ENCODE peak calls at places on chromosomes 4 and X, in eight cellular contexts. One of them, this sample, is unnamed.

GRCh38 chr4:110622841-110623709 is at the start of gene PITX2:
- DNase-seq in uterus: peak; percentile 36
- DNase-seq in PC-3: no peak
- DNase-seq in MCF 10A: peak; percentile 89
- DNase-seq in nephron progenitor cell: peak; percentile 99
- DNase-seq in right atrium auricular region: peak; percentile 66
- DNase-seq in suprapubic skin: peak; percentile 97
- DNase-seq in OCI-LY7: peak; percentile 89
- DNase-seq in this sample: peak; percentile 90

GRCh38 chr4:54498661-54499111 is 159.1 kb upstream of the KIT start:
- DNase-seq in uterus: no peak
- DNase-seq in PC-3: peak; percentile 90
- DNase-seq in MCF 10A: peak; percentile 86
- DNase-seq in nephron progenitor cell: peak; percentile 4
- DNase-seq in right atrium auricular region: no peak
- DNase-seq in suprapubic skin: no peak
- DNase-seq in OCI-LY7: no peak
- DNase-seq in this sample: no peak

GRCh38 chr4:54898941-54899340 is 226.5 kb downstream of the KDR start:
- DNase-seq in uterus: no peak
- DNase-seq in PC-3: no peak
- DNase-seq in MCF 10A: no peak
- DNase-seq in nephron progenitor cell: no peak
- DNase-seq in right atrium auricular region: no peak
- DNase-seq in suprapubic skin: no peak
- DNase-seq in OCI-LY7: no peak
- DNase-seq in this sample: no peak

GRCh38 chr4:48315728-48316630 is 25.4 kb upstream of the SLAIN2 start:
- DNase-seq in uterus: no peak
- DNase-seq in PC-3: peak; percentile 63
- DNase-seq in MCF 10A: peak; percentile 79
- DNase-seq in nephron progenitor cell: no peak
- DNase-seq in right atrium auricular region: no peak
- DNase-seq in suprapubic skin: no peak
- DNase-seq in OCI-LY7: peak; percentile 53
- DNase-seq in this sample: no peak

GRCh38 chr4:160567634-160568033 is 1464.8 kb downstream of the RAPGEF2 start:
- DNase-seq in uterus: no peak
- DNase-seq in PC-3: no peak
- DNase-seq in MCF 10A: no peak
- DNase-seq in nephron progenitor cell: no peak
- DNase-seq in right atrium auricular region: no peak
- DNase-seq in suprapubic skin: no peak
- DNase-seq in OCI-LY7: no peak
- DNase-seq in this sample: no peak

GRCh38 chr4:31107362-31107761 is 387.2 kb downstream of the PCDH7 start:
- DNase-seq in uterus: no peak
- DNase-seq in PC-3: no peak
- DNase-seq in MCF 10A: no peak
- DNase-seq in nephron progenitor cell: no peak
- DNase-seq in right atrium auricular region: no peak
- DNase-seq in suprapubic skin: no peak
- DNase-seq in OCI-LY7: no peak
- DNase-seq in this sample: no peak

GRCh38 chr4:115851918-115852766 is 738.7 kb upstream of the NDST4 start:
- DNase-seq in uterus: no peak
- DNase-seq in PC-3: peak; percentile 59
- DNase-seq in MCF 10A: peak; percentile 71
- DNase-seq in nephron progenitor cell: peak; percentile 69
- DNase-seq in right atrium auricular region: no peak
- DNase-seq in suprapubic skin: peak; percentile 52
- DNase-seq in OCI-LY7: peak; percentile 58
- DNase-seq in this sample: no peak

GRCh38 chrX:151875270-151876026 is 37.2 kb upstream of the MAGEA4 start:
- DNase-seq in uterus: no peak
- DNase-seq in PC-3: no peak
- DNase-seq in MCF 10A: no peak
- DNase-seq in nephron progenitor cell: no peak
- DNase-seq in right atrium auricular region: no peak
- DNase-seq in suprapubic skin: no peak
- DNase-seq in OCI-LY7: no peak
- DNase-seq in this sample: no peak

GRCh38 chr4:121112530-121112929 is 40.2 kb upstream of the NDNF start:
- DNase-seq in uterus: no peak
- DNase-seq in PC-3: no peak
- DNase-seq in MCF 10A: peak; percentile 8
- DNase-seq in nephron progenitor cell: no peak
- DNase-seq in right atrium auricular region: no peak
- DNase-seq in suprapubic skin: no peak
- DNase-seq in OCI-LY7: no peak
- DNase-seq in this sample: no peak

GRCh38 chr4:25283948-25284347 is 28.6 kb upstream of the ZCCHC4 start:
- DNase-seq in uterus: no peak
- DNase-seq in PC-3: peak; percentile 75
- DNase-seq in MCF 10A: no peak
- DNase-seq in nephron progenitor cell: no peak
- DNase-seq in right atrium auricular region: no peak
- DNase-seq in suprapubic skin: no peak
- DNase-seq in OCI-LY7: no peak
- DNase-seq in this sample: no peak

GRCh38 chr4:36241771-36242170 is 2.5 kb downstream of the ARAP2 start:
- DNase-seq in uterus: no peak
- DNase-seq in PC-3: no peak
- DNase-seq in MCF 10A: peak; percentile 18
- DNase-seq in nephron progenitor cell: no peak
- DNase-seq in right atrium auricular region: no peak
- DNase-seq in suprapubic skin: no peak
- DNase-seq in OCI-LY7: peak; percentile 45
- DNase-seq in this sample: no peak

GRCh38 chr4:36242629-36243354 is 1.5 kb downstream of the ARAP2 start:
- DNase-seq in uterus: no peak
- DNase-seq in PC-3: peak; percentile 33
- DNase-seq in MCF 10A: peak; percentile 14
- DNase-seq in nephron progenitor cell: no peak
- DNase-seq in right atrium auricular region: no peak
- DNase-seq in suprapubic skin: no peak
- DNase-seq in OCI-LY7: no peak
- DNase-seq in this sample: no peak

GRCh38 chr4:36243355-36244256 is 708 bp downstream of the ARAP2 start:
- DNase-seq in uterus: peak; percentile 46
- DNase-seq in PC-3: peak; percentile 47
- DNase-seq in MCF 10A: peak; percentile 73
- DNase-seq in nephron progenitor cell: no peak
- DNase-seq in right atrium auricular region: peak; percentile 63
- DNase-seq in suprapubic skin: peak; percentile 79
- DNase-seq in OCI-LY7: no peak
- DNase-seq in this sample: peak; percentile 84

GRCh38 chr4:36249605-36250004 is 5.3 kb upstream of the ARAP2 start:
- DNase-seq in uterus: no peak
- DNase-seq in PC-3: no peak
- DNase-seq in MCF 10A: no peak
- DNase-seq in nephron progenitor cell: no peak
- DNase-seq in right atrium auricular region: no peak
- DNase-seq in suprapubic skin: no peak
- DNase-seq in OCI-LY7: no peak
- DNase-seq in this sample: no peak

DNA sequence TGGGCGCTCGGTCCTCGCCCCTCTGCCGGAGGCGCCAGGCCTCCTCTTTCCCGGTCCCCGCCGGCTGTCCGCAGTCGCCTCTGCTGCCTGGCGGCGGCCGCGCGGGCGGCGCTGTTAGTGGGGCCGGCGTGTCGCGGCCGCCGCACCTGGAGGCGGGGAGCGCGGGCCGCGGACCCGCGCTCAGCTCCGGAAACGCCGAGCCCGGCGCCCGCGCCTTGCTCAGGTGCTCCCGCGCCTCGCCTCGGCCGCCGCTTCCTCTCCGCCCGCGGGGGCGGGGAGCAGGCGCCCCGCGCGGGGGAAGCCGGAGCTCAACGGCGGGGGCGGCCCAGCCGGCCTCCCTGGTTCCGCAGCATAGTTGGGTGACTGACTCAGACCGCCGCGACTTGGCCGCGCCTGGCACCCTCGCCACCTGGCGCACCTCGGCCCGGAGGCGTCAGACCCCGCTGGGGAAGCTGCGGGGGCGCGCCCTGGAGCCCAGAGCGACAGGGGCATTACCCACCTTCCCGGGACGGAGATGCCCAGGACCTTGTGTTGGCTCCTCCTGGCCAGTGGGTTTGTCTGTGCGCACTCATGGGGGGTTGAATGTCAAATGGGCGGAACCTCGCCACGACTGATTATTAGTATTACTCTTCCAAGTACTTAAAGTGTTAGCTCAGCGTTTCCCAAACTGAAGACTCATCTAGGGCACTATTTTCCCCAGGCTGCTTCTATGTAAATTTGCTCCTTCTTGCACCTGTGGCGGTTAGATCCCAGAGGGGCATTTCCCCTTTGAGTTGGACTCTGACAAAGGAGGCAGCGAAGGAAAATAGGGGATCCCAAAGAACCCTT is at the start of gene ARAP2:
- DNase-seq in uterus: peak; percentile 56
- DNase-seq in PC-3: peak; percentile 87
- DNase-seq in MCF 10A: peak; percentile 62
- DNase-seq in nephron progenitor cell: peak; percentile 59
- DNase-seq in right atrium auricular region: peak; percentile 60
- DNase-seq in suprapubic skin: no peak
- DNase-seq in OCI-LY7: peak; percentile 73
- DNase-seq in this sample: no peak
- TF ChIP-seq CTCF in uterus: no peak
- TF ChIP-seq CTCF in PC-3: no peak
- TF ChIP-seq CTCF in MCF 10A: no peak
- TF ChIP-seq CTCF in nephron progenitor cell: no peak
- TF ChIP-seq CTCF in right atrium auricular region: no peak
- TF ChIP-seq CTCF in suprapubic skin: no peak
- TF ChIP-seq CTCF in OCI-LY7: no peak
- TF ChIP-seq CTCF in this sample: peak; percentile 32

GRCh38 chr4:174763454-174764104 is 65.5 kb downstream of the GLRA3 start:
- DNase-seq in uterus: no peak
- DNase-seq in PC-3: peak; percentile 4
- DNase-seq in MCF 10A: no peak
- DNase-seq in nephron progenitor cell: no peak
- DNase-seq in right atrium auricular region: no peak
- DNase-seq in suprapubic skin: no peak
- DNase-seq in OCI-LY7: no peak
- DNase-seq in this sample: no peak

GRCh38 chr4:174764105-174764729 is 64.8 kb downstream of the GLRA3 start:
- DNase-seq in uterus: no peak
- DNase-seq in PC-3: peak; percentile 62
- DNase-seq in MCF 10A: peak; percentile 59
- DNase-seq in nephron progenitor cell: no peak
- DNase-seq in right atrium auricular region: no peak
- DNase-seq in suprapubic skin: no peak
- DNase-seq in OCI-LY7: peak; percentile 79
- DNase-seq in this sample: no peak
- TF ChIP-seq CTCF in uterus: peak; percentile 24
- TF ChIP-seq CTCF in PC-3: peak; percentile 76
- TF ChIP-seq CTCF in MCF 10A: peak; percentile 56
- TF ChIP-seq CTCF in nephron progenitor cell: peak; percentile 73
- TF ChIP-seq CTCF in right atrium auricular region: peak; percentile 62
- TF ChIP-seq CTCF in suprapubic skin: peak; percentile 36
- TF ChIP-seq CTCF in OCI-LY7: peak; percentile 97
- TF ChIP-seq CTCF in this sample: peak; percentile 78

GRCh38 chr4:19944806-19945205 is 306.9 kb upstream of the SLIT2 start:
- DNase-seq in uterus: no peak
- DNase-seq in PC-3: no peak
- DNase-seq in MCF 10A: peak; percentile 78
- DNase-seq in nephron progenitor cell: no peak
- DNase-seq in right atrium auricular region: no peak
- DNase-seq in suprapubic skin: no peak
- DNase-seq in OCI-LY7: no peak
- DNase-seq in this sample: no peak

GRCh38 chr4:19944251-19944650 is 307.5 kb upstream of the SLIT2 start:
- DNase-seq in uterus: no peak
- DNase-seq in PC-3: peak; percentile 16
- DNase-seq in MCF 10A: peak; percentile 74
- DNase-seq in nephron progenitor cell: no peak
- DNase-seq in right atrium auricular region: no peak
- DNase-seq in suprapubic skin: no peak
- DNase-seq in OCI-LY7: no peak
- DNase-seq in this sample: no peak

GRCh38 chr4:19945979-19946380 is 305.7 kb upstream of the SLIT2 start:
- DNase-seq in uterus: no peak
- DNase-seq in PC-3: peak; percentile 87
- DNase-seq in MCF 10A: peak; percentile 99
- DNase-seq in nephron progenitor cell: no peak
- DNase-seq in right atrium auricular region: no peak
- DNase-seq in suprapubic skin: no peak
- DNase-seq in OCI-LY7: no peak
- DNase-seq in this sample: no peak

GRCh38 chr4:19947349-19947748 is 304.4 kb upstream of the SLIT2 start:
- DNase-seq in uterus: no peak
- DNase-seq in PC-3: peak; percentile 10
- DNase-seq in MCF 10A: peak; percentile 75
- DNase-seq in nephron progenitor cell: no peak
- DNase-seq in right atrium auricular region: no peak
- DNase-seq in suprapubic skin: no peak
- DNase-seq in OCI-LY7: no peak
- DNase-seq in this sample: no peak

GRCh38 chr4:19945501-19945900 is 306.2 kb upstream of the SLIT2 start:
- DNase-seq in uterus: no peak
- DNase-seq in PC-3: peak; percentile 4
- DNase-seq in MCF 10A: no peak
- DNase-seq in nephron progenitor cell: no peak
- DNase-seq in right atrium auricular region: no peak
- DNase-seq in suprapubic skin: no peak
- DNase-seq in OCI-LY7: no peak
- DNase-seq in this sample: no peak
- TF ChIP-seq CTCF in uterus: no peak
- TF ChIP-seq CTCF in PC-3: no peak
- TF ChIP-seq CTCF in MCF 10A: no peak
- TF ChIP-seq CTCF in nephron progenitor cell: no peak
- TF ChIP-seq CTCF in right atrium auricular region: no peak
- TF ChIP-seq CTCF in suprapubic skin: no peak
- TF ChIP-seq CTCF in OCI-LY7: no peak
- TF ChIP-seq CTCF in this sample: no peak

GRCh38 chrX:23631136-23631535 is 36.2 kb upstream of the PRDX4 start:
- DNase-seq in uterus: no peak
- DNase-seq in PC-3: no peak
- DNase-seq in MCF 10A: no peak
- DNase-seq in nephron progenitor cell: no peak
- DNase-seq in right atrium auricular region: no peak
- DNase-seq in suprapubic skin: no peak
- DNase-seq in OCI-LY7: no peak
- DNase-seq in this sample: no peak

GRCh38 chrX:23637187-23637586 is 30.1 kb upstream of the PRDX4 start:
- DNase-seq in uterus: no peak
- DNase-seq in PC-3: no peak
- DNase-seq in MCF 10A: no peak
- DNase-seq in nephron progenitor cell: no peak
- DNase-seq in right atrium auricular region: no peak
- DNase-seq in suprapubic skin: no peak
- DNase-seq in OCI-LY7: no peak
- DNase-seq in this sample: no peak

DNA sequence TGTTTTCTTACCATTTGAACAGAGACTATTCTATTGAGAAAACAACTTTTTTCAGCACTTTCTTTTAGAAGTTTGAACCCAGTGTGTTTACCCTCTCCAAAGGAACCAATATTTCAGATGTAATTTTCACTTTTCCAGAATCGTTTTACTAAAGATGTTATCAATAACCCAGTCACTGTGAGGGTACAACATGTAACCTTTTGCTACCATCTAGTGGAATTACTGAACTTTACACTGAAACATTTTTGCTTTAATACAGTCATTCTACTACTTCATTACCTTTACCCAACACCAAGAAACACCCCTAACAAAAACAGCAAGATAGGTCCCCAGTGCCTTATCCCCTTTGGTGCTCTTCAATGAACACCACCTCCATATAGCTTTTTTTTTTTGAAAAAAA is 33.1 kb upstream of the PRDX4 start:
- DNase-seq in uterus: no peak
- DNase-seq in PC-3: peak; percentile 47
- DNase-seq in MCF 10A: peak; percentile 15
- DNase-seq in nephron progenitor cell: no peak
- DNase-seq in right atrium auricular region: no peak
- DNase-seq in suprapubic skin: no peak
- DNase-seq in OCI-LY7: no peak
- DNase-seq in this sample: no peak
- TF ChIP-seq CTCF in uterus: no peak
- TF ChIP-seq CTCF in PC-3: peak; percentile 58
- TF ChIP-seq CTCF in MCF 10A: peak; percentile 35
- TF ChIP-seq CTCF in nephron progenitor cell: no peak
- TF ChIP-seq CTCF in right atrium auricular region: no peak
- TF ChIP-seq CTCF in suprapubic skin: no peak
- TF ChIP-seq CTCF in OCI-LY7: peak; percentile 48
- TF ChIP-seq CTCF in this sample: peak; percentile 39